ENCODE peak calls at places on chromosomes 4 and X, in five cellular contexts. S is cardiac muscle cell, A is epithelial cell of esophagus, J is AG04449, N is PC-3. X is an unnamed sample.
A peak's percentile ranks its signal among the peaks of the same experiment; 100 is the strongest.

GRCh38 chrX:11407331-11408110 is 114.3 kb downstream of the AMELX start:
- DNase-seq in S (no peak), A (no peak), J (no peak), N (peak; percentile 35), X (no peak)

GRCh38 chr4:110904435-110905050 is 281.7 kb upstream of the PITX2 start:
- DNase-seq in S (no peak), A (no peak), J (no peak), N (peak; percentile 18), X (peak; percentile 19)

GRCh38 chrX:153981231-153981630 is 8.7 kb downstream of the TMEM187 start:
- DNase-seq in S (no peak), A (no peak), J (no peak), N (no peak), X (no peak)

GRCh38 chrX:101478366-101478765 is 6.9 kb upstream of the ARMCX4 start:
- DNase-seq in S (no peak), A (no peak), J (no peak), N (no peak), X (no peak)

GRCh38 chrX:137573356-137574101 is 7.6 kb downstream of the ZIC3 start:
- DNase-seq in S (no peak), A (no peak), J (no peak), N (no peak), X (no peak)

GRCh38 chr4:74934016-74934821 is 1.3 kb downstream of the PARM1 start:
- DNase-seq in S (peak; percentile 61), A (peak; percentile 33), J (no peak), N (peak; percentile 53), X (no peak)

GRCh38 chr4:16222957-16223527 is 3.2 kb downstream of the TAPT1 start:
- DNase-seq in S (no peak), A (no peak), J (no peak), N (no peak), X (no peak)

GRCh38 chr4:112003508-112003907 is 141.7 kb upstream of the FAM241A start:
- DNase-seq in S (no peak), A (peak; percentile 56), J (no peak), N (no peak), X (no peak)

GRCh38 chrX:132776486-132777210 is 181.8 kb downstream of the HS6ST2 start:
- DNase-seq in S (no peak), A (no peak), J (no peak), N (no peak), X (no peak)

GRCh38 chr4:48640225-48640624 is 139.9 kb downstream of the FRYL start:
- DNase-seq in S (no peak), A (no peak), J (no peak), N (no peak), X (no peak)

GRCh38 chr4:98394134-98394533 is 132.9 kb downstream of the RAP1GDS1 start:
- DNase-seq in S (no peak), A (no peak), J (no peak), N (no peak), X (no peak)

GRCh38 chr4:13162886-13163285 is 321.3 kb downstream of the RAB28 start:
- DNase-seq in S (peak; percentile 1), A (no peak), J (no peak), N (peak; percentile 38), X (no peak)

GRCh38 chr4:56705870-56706400 is 24.8 kb upstream of the HOPX start:
- DNase-seq in S (no peak), A (no peak), J (no peak), N (no peak), X (no peak)

GRCh38 chr4:172377486-172378140 is 564.4 kb downstream of the GALNTL6 start:
- DNase-seq in S (no peak), A (no peak), J (no peak), N (no peak), X (no peak)

GRCh38 chr4:53914313-53915016 is 149.9 kb downstream of the CHIC2 start:
- DNase-seq in S (no peak), A (peak; percentile 99), J (peak; percentile 47), N (peak; percentile 99), X (peak; percentile 69)

GRCh38 chr4:156459584-156459983 is 505.9 kb upstream of the CTSO start:
- DNase-seq in S (no peak), A (no peak), J (no peak), N (no peak), X (no peak)

GRCh38 chrX:49848275-49848674 is 19.2 kb downstream of the PAGE4 start:
- DNase-seq in S (no peak), A (no peak), J (no peak), N (no peak), X (no peak)

GRCh38 chr4:153113838-153114105 is 90.5 kb upstream of the TRIM2 start:
- DNase-seq in S (no peak), A (no peak), J (no peak), N (no peak), X (no peak)

GRCh38 chr4:19375405-19375804 is 876.3 kb upstream of the SLIT2 start:
- DNase-seq in S (no peak), A (no peak), J (no peak), N (no peak), X (no peak)
- H3K4me3 ChIP-seq in S (no peak overlapping the region), A (no peak overlapping the region), J (no peak overlapping the region), N (no peak overlapping the region), X (no peak overlapping the region)

GRCh38 chr4:47013373-47013772 is 18.0 kb upstream of the GABRB1 start:
- DNase-seq in S (no peak), A (no peak), J (no peak), N (no peak), X (no peak)

GRCh38 chr4:47011189-47011518 is 17.8 kb upstream of the GABRA4 start:
- DNase-seq in S (no peak), A (no peak), J (no peak), N (no peak), X (no peak)

DNA sequence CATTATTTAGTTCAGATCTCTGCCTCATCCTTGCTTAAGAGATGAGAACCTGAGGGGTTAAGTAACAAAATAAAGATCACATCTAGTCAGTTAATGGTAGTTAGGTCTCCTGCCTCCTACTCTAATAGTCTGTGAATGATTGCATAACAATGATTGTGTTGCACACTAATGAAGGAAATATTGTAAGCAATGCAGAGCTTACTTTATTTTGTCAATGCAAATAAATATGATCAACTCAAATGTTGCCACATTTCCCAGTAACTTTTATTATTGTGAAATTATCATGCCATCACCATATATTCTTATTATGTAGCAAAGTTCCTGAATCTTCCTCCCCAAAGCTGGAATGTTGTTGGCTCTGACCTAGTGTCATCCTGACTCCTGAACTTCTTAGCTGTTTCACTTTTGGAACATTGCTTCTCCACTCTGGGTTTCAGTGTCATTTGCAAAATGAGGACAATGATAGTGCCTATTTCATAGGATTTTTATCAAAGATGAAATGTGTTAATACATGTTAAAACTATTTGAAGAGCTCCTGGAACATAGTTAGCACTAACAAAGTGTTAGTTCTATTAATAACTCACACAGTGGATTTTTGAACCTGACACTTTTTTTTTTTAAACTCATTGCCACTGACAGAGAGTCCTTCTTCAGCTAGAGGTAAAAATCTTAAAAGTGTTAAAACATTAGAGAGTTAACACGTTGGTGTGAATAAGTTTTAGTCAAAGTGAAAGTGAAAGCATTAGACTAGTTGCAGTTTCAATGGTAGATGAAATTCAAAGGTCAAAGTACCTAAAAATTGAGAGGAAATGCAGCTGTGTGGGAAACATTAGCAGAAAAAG is 17.2 kb upstream of the GABRA4 start:
- DNase-seq in S (no peak), A (no peak), J (no peak), N (no peak), X (no peak)
- H3K4me3 ChIP-seq in S (no peak overlapping the region), A (no peak overlapping the region), J (no peak overlapping the region), N (no peak overlapping the region), X (no peak overlapping the region)

GRCh38 chr4:6676722-6677558 is 16.7 kb upstream of the S100P start:
- DNase-seq in S (peak; percentile 24), A (no peak), J (no peak), N (no peak), X (no peak)
- H3K4me3 ChIP-seq in S (no peak overlapping the region), A (no peak overlapping the region), J (no peak overlapping the region), N (peak overlapping the region; percentile 72), X (no peak overlapping the region)

DNA sequence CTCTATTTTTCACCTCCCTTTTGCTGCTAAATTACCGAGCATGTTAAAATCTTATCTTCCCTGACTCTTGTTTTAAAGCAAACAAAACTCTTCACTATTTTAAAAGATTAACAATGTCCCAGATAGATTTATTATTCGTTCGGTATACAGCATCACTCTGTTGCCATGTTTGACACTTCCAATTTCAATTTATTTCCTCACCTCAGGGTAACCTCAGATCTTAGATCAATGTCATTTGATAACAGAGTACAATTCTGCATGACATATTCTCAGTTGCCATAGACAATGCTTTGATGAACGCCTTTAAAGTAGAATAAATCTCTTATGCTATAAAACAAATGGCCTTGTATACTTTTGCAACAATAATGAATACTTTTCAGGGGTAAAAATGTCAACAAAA is 1078.1 kb upstream of the IGFBP7 start:
- DNase-seq in S (no peak), A (no peak), J (no peak), N (no peak), X (no peak)
- H3K4me3 ChIP-seq in S (no peak overlapping the region), A (no peak overlapping the region), J (no peak overlapping the region), N (no peak overlapping the region), X (no peak overlapping the region)

GRCh38 chr4:7516773-7517144 is 82.0 kb upstream of the PSAPL1 start:
- DNase-seq in S (peak; percentile 89), A (no peak), J (no peak), N (no peak), X (no peak)
- H3K4me3 ChIP-seq in S (no peak overlapping the region), A (no peak overlapping the region), J (no peak overlapping the region), N (no peak overlapping the region), X (no peak overlapping the region)